ENCODE peak calls at places on chromosomes 16 and 17, in five cellular contexts. K is cardiac muscle cell, G is IMR-90, E is body of pancreas, O is mammary epithelial cell. I is an unnamed sample.

GRCh38 chr16:14125708-14126107 is 54.6 kb downstream of the MRTFB start:
- DNase-seq in K (no peak), G (no peak), E (no peak), O (no peak), I (no peak)

GRCh38 chr17:1607971-1608320 is 20.7 kb downstream of the SLC43A2 start:
- DNase-seq in K (no peak), G (no peak), E (no peak), O (no peak), I (no peak)

GRCh38 chr17:1179635-1180433 is at the start of gene ABR:
- DNase-seq in K (peak; percentile 47), G (peak; percentile 26), E (peak; percentile 37), O (peak; percentile 25), I (peak; percentile 23)

GRCh38 chr16:20952144-20952797 is 51.7 kb downstream of the LYRM1 start:
- DNase-seq in K (no peak), G (no peak), E (no peak), O (peak; percentile 21), I (no peak)

GRCh38 chr16:27314161-27314723 is 468 bp downstream of the IL4R start:
- DNase-seq in K (peak; percentile 94), G (peak; percentile 97), E (peak; percentile 43), O (peak; percentile 95), I (peak; percentile 95)

GRCh38 chr16:49986351-49987124 is 38.5 kb upstream of the CNEP1R1 start:
- DNase-seq in K (peak; percentile 41), G (peak; percentile 27), E (no peak), O (no peak), I (peak; percentile 37)

GRCh38 chr17:64148017-64148631 is 18.2 kb upstream of the ERN1 start:
- DNase-seq in K (peak; percentile 52), G (no peak), E (peak; percentile 14), O (peak; percentile 9), I (peak; percentile 58)

GRCh38 chr16:27690604-27691003 is 140.7 kb downstream of the KATNIP start:
- DNase-seq in K (peak; percentile 54), G (peak; percentile 5), E (no peak), O (no peak), I (peak; percentile 42)

GRCh38 chr17:76075364-76076099 is 951 bp downstream of the GALR2 start:
- DNase-seq in K (no peak), G (no peak), E (no peak), O (peak; percentile 41), I (peak; percentile 40)

GRCh38 chr17:16214190-16215001 is 938 bp downstream of the NCOR1 start:
- DNase-seq in K (no peak), G (peak; percentile 11), E (no peak), O (peak; percentile 41), I (peak; percentile 16)

GRCh38 chr17:16215002-16215272 is 397 bp downstream of the NCOR1 start:
- DNase-seq in K (peak; percentile 40), G (no peak), E (peak; percentile 51), O (no peak), I (peak; percentile 34)

GRCh38 chr17:16217002-16217635 is at the start of gene PIGL:
- DNase-seq in K (peak; percentile 98), G (peak; percentile 95), E (peak; percentile 89), O (peak; percentile 88), I (peak; percentile 98)

GRCh38 chr17:16215965-16216316 is 607 bp upstream of the NCOR1 start:
- DNase-seq in K (no peak), G (no peak), E (no peak), O (no peak), I (no peak)

GRCh38 chr17:16215273-16215964 is at the start of gene NCOR1:
- DNase-seq in K (peak; percentile 97), G (peak; percentile 93), E (peak; percentile 93), O (peak; percentile 93), I (peak; percentile 96)
- TF ChIP-seq CTCF in K (peak; percentile 36), G (peak; percentile 43), E (peak; percentile 45), O (peak; percentile 52), I (peak; percentile 40)

GRCh38 chr17:39804839-39805238 is 59.3 kb downstream of the IKZF3 start:
- DNase-seq in K (no peak), G (no peak), E (no peak), O (no peak), I (no peak)

GRCh38 chr17:39801055-39801454 is 63.1 kb downstream of the IKZF3 start:
- DNase-seq in K (no peak), G (no peak), E (no peak), O (no peak), I (no peak)

GRCh38 chr17:39799395-39799794 is 61.7 kb downstream of the GRB7 start:
- DNase-seq in K (no peak), G (no peak), E (no peak), O (no peak), I (no peak)

DNA sequence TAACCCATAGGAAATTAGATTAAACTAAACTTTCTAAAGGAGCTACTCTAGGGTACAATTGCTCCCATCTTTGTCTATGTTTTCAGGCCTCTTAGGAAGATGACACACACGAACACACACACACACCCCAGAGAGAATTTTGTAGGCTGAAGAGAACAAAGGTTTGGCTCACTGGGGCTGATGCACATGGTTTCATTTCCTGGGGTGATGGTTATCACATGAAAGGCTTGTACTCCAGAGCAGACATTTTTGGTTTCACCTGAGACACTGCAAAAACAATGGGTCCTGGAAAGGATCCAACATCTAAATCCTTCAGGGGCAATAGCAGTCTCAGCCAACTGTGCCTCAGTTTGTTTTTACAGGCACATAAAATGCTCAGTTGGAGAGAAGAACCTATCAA is 62.8 kb downstream of the GRB7 start:
- DNase-seq in K (no peak), G (no peak), E (no peak), O (peak; percentile 78), I (no peak)
- H3K4me3 ChIP-seq in K (no peak overlapping the region), G (no peak overlapping the region), E (no peak overlapping the region), O (no peak overlapping the region), I (no peak overlapping the region)

GRCh38 chr17:67491009-67491677 is 114.1 kb downstream of the PITPNC1 start:
- DNase-seq in K (peak; percentile 97), G (peak; percentile 98), E (peak; percentile 99), O (peak; percentile 33), I (peak; percentile 96)
- TF ChIP-seq CTCF in K (no peak), G (peak; percentile 9), E (no peak), O (no peak), I (no peak)

GRCh38 chr16:80683646-80684045 is 120.8 kb downstream of the CDYL2 start:
- DNase-seq in K (no peak), G (no peak), E (no peak), O (no peak), I (no peak)
- H3K4me3 ChIP-seq in K (no peak overlapping the region), G (no peak overlapping the region), E (no peak overlapping the region), O (no peak overlapping the region), I (no peak overlapping the region)

I was measured in cardiac fibroblast.